ENCODE peak calls at places on chromosome 2, in five cellular contexts. One of them, this sample, is unnamed.

GRCh38 chr2:208642125-208642779 is 235.7 kb downstream of the PTH2R start:
- DNase-seq in NCI-H2081: no peak
- DNase-seq in uterus: no peak
- DNase-seq in effector memory CD4-positive, alpha-beta T cell: no peak
- DNase-seq in 8988T: no peak
- DNase-seq in this sample: no peak

GRCh38 chr2:106147159-106147558 is 46.9 kb downstream of the UXS1 start:
- DNase-seq in uterus: no peak
- DNase-seq in NCI-H2081: no peak
- DNase-seq in effector memory CD4-positive, alpha-beta T cell: no peak
- DNase-seq in 8988T: peak
- DNase-seq in this sample: no peak

GRCh38 chr2:72028351-72028995 is 119.2 kb downstream of the CYP26B1 start:
- DNase-seq in NCI-H2081: no peak
- DNase-seq in 8988T: no peak
- DNase-seq in uterus: no peak
- DNase-seq in effector memory CD4-positive, alpha-beta T cell: no peak
- DNase-seq in this sample: no peak

GRCh38 chr2:218291318-218291933 is 877 bp downstream of the TMBIM1 start:
- DNase-seq in effector memory CD4-positive, alpha-beta T cell: no peak
- DNase-seq in 8988T: no peak
- DNase-seq in uterus: no peak
- DNase-seq in NCI-H2081: no peak
- DNase-seq in this sample: no peak

GRCh38 chr2:214710729-214711128 is 98.8 kb downstream of the BARD1 start:
- DNase-seq in 8988T: no peak
- DNase-seq in effector memory CD4-positive, alpha-beta T cell: no peak
- DNase-seq in NCI-H2081: no peak
- DNase-seq in uterus: no peak
- DNase-seq in this sample: no peak

GRCh38 chr2:10344105-10345066 is 41.7 kb downstream of the HPCAL1 start:
- DNase-seq in uterus: no peak
- DNase-seq in effector memory CD4-positive, alpha-beta T cell: no peak
- DNase-seq in 8988T: no peak
- DNase-seq in NCI-H2081: peak
- DNase-seq in this sample: no peak

GRCh38 chr2:10634495-10634894 is 55.3 kb downstream of the NOL10 start:
- DNase-seq in effector memory CD4-positive, alpha-beta T cell: no peak
- DNase-seq in NCI-H2081: no peak
- DNase-seq in uterus: no peak
- DNase-seq in 8988T: no peak
- DNase-seq in this sample: no peak

GRCh38 chr2:109563294-109563693 is 50.5 kb downstream of the SEPTIN10 start:
- DNase-seq in effector memory CD4-positive, alpha-beta T cell: no peak
- DNase-seq in 8988T: no peak
- DNase-seq in NCI-H2081: no peak
- DNase-seq in uterus: no peak
- DNase-seq in this sample: no peak

GRCh38 chr2:136248242-136248641 is 130.3 kb upstream of the CXCR4 start:
- DNase-seq in uterus: no peak
- DNase-seq in effector memory CD4-positive, alpha-beta T cell: no peak
- DNase-seq in 8988T: no peak
- DNase-seq in NCI-H2081: no peak
- DNase-seq in this sample: no peak

GRCh38 chr2:238585836-238586821 is 159.4 kb downstream of the ASB1 start:
- DNase-seq in 8988T: no peak
- DNase-seq in uterus: no peak
- DNase-seq in NCI-H2081: no peak
- DNase-seq in effector memory CD4-positive, alpha-beta T cell: no peak
- DNase-seq in this sample: no peak

GRCh38 chr2:51706220-51706619 is 674.3 kb upstream of the NRXN1 start:
- DNase-seq in effector memory CD4-positive, alpha-beta T cell: no peak
- DNase-seq in uterus: no peak
- DNase-seq in 8988T: no peak
- DNase-seq in NCI-H2081: no peak
- DNase-seq in this sample: no peak

GRCh38 chr2:220966636-220967035 is 605.5 kb downstream of the EPHA4 start:
- DNase-seq in effector memory CD4-positive, alpha-beta T cell: no peak
- DNase-seq in uterus: no peak
- DNase-seq in 8988T: no peak
- DNase-seq in NCI-H2081: no peak
- DNase-seq in this sample: no peak

GRCh38 chr2:12061785-12062184 is 315.4 kb downstream of the LPIN1 start:
- DNase-seq in 8988T: no peak
- DNase-seq in uterus: no peak
- DNase-seq in NCI-H2081: no peak
- DNase-seq in effector memory CD4-positive, alpha-beta T cell: no peak
- DNase-seq in this sample: no peak

GRCh38 chr2:191783416-191783815 is 63.5 kb downstream of the CAVIN2 start:
- DNase-seq in 8988T: no peak
- DNase-seq in NCI-H2081: no peak
- DNase-seq in uterus: no peak
- DNase-seq in effector memory CD4-positive, alpha-beta T cell: no peak
- DNase-seq in this sample: no peak